ENCODE peak calls at places on chromosomes 7 and 10, in four cellular contexts. One of them, this sample, is unnamed.

GRCh38 chr7:42673951-42674350 is 237.9 kb downstream of the C7orf25 start:
- DNase-seq in nephron progenitor cell: no peak
- DNase-seq in cardiac muscle cell: peak
- DNase-seq in heart left ventricle: no peak
- DNase-seq in this sample: no peak

GRCh38 chr7:131381069-131381838 is 53.6 kb downstream of the MKLN1 start:
- DNase-seq in nephron progenitor cell: no peak
- DNase-seq in cardiac muscle cell: no peak
- DNase-seq in heart left ventricle: no peak
- DNase-seq in this sample: no peak

GRCh38 chr10:127392351-127393235 is 156.5 kb upstream of the NPS start:
- DNase-seq in nephron progenitor cell: no peak
- DNase-seq in cardiac muscle cell: no peak
- DNase-seq in heart left ventricle: no peak
- DNase-seq in this sample: no peak

GRCh38 chr10:131184503-131184902 is 127.0 kb downstream of the TCERG1L start:
- DNase-seq in nephron progenitor cell: no peak
- DNase-seq in cardiac muscle cell: no peak
- DNase-seq in heart left ventricle: no peak
- DNase-seq in this sample: no peak

GRCh38 chr7:152956006-152956405 is 196.5 kb downstream of the ACTR3B start:
- DNase-seq in nephron progenitor cell: no peak
- DNase-seq in cardiac muscle cell: no peak
- DNase-seq in heart left ventricle: no peak
- DNase-seq in this sample: peak

GRCh38 chr10:73501651-73502050 is 5.8 kb upstream of the PPP3CB start:
- DNase-seq in nephron progenitor cell: no peak
- DNase-seq in cardiac muscle cell: no peak
- DNase-seq in heart left ventricle: no peak
- DNase-seq in this sample: no peak

GRCh38 chr10:72170263-72170662 is 45.5 kb upstream of the ANAPC16 start:
- DNase-seq in nephron progenitor cell: no peak
- DNase-seq in cardiac muscle cell: peak
- DNase-seq in heart left ventricle: no peak
- DNase-seq in this sample: no peak

GRCh38 chr7:84674236-84674913 is 479.8 kb upstream of the SEMA3A start:
- DNase-seq in nephron progenitor cell: no peak
- DNase-seq in cardiac muscle cell: no peak
- DNase-seq in heart left ventricle: no peak
- DNase-seq in this sample: no peak

GRCh38 chr10:104232613-104233102 is 494 bp upstream of the CFAP43 start:
- DNase-seq in nephron progenitor cell: no peak
- DNase-seq in cardiac muscle cell: no peak
- DNase-seq in heart left ventricle: no peak
- DNase-seq in this sample: no peak

GRCh38 chr10:104183682-104184081 is 48.5 kb downstream of the CFAP43 start:
- DNase-seq in nephron progenitor cell: no peak
- DNase-seq in cardiac muscle cell: no peak
- DNase-seq in heart left ventricle: no peak
- DNase-seq in this sample: no peak

GRCh38 chr10:89699581-89700064 is 1.8 kb upstream of the KIF20B start:
- DNase-seq in nephron progenitor cell: no peak
- DNase-seq in cardiac muscle cell: no peak
- DNase-seq in heart left ventricle: no peak
- DNase-seq in this sample: no peak

GRCh38 chr7:101780281-101780680 is 37.1 kb upstream of the CUX1 start:
- DNase-seq in nephron progenitor cell: no peak
- DNase-seq in cardiac muscle cell: no peak
- DNase-seq in heart left ventricle: no peak
- DNase-seq in this sample: no peak

GRCh38 chr7:101494602-101495329 is 132.1 kb downstream of the COL26A1 start:
- DNase-seq in nephron progenitor cell: peak
- DNase-seq in cardiac muscle cell: no peak
- DNase-seq in heart left ventricle: no peak
- DNase-seq in this sample: no peak

GRCh38 chr7:107384025-107384424 is 85.8 kb upstream of the GPR22 start:
- DNase-seq in nephron progenitor cell: no peak
- DNase-seq in cardiac muscle cell: no peak
- DNase-seq in heart left ventricle: no peak
- DNase-seq in this sample: no peak

GRCh38 chr7:45591101-45591906 is 17.1 kb downstream of the ADCY1 start:
- DNase-seq in nephron progenitor cell: no peak
- DNase-seq in cardiac muscle cell: no peak
- DNase-seq in heart left ventricle: no peak
- DNase-seq in this sample: no peak

GRCh38 chr10:109861051-109861450 is 62.3 kb downstream of the XPNPEP1 start:
- DNase-seq in nephron progenitor cell: no peak
- DNase-seq in cardiac muscle cell: no peak
- DNase-seq in heart left ventricle: no peak
- DNase-seq in this sample: no peak

GRCh38 chr7:135512135-135512887 is 2.4 kb upstream of the CNOT4 start:
- DNase-seq in nephron progenitor cell: no peak
- DNase-seq in cardiac muscle cell: peak
- DNase-seq in heart left ventricle: no peak
- DNase-seq in this sample: peak

GRCh38 chr7:32395168-32395567 is 95.0 kb downstream of the LSM5 start:
- DNase-seq in nephron progenitor cell: no peak
- DNase-seq in cardiac muscle cell: no peak
- DNase-seq in heart left ventricle: no peak
- DNase-seq in this sample: no peak

GRCh38 chr10:108465871-108466641 is 1301.5 kb upstream of the SORCS1 start:
- DNase-seq in nephron progenitor cell: peak
- DNase-seq in cardiac muscle cell: peak
- DNase-seq in heart left ventricle: peak
- DNase-seq in this sample: peak

GRCh38 chr7:139851770-139852481 is 22.9 kb downstream of the TBXAS1 start:
- DNase-seq in nephron progenitor cell: no peak
- DNase-seq in cardiac muscle cell: peak
- DNase-seq in heart left ventricle: no peak
- DNase-seq in this sample: no peak

GRCh38 chr10:66625709-66626590 is 299.9 kb upstream of the LRRTM3 start:
- DNase-seq in nephron progenitor cell: no peak
- DNase-seq in cardiac muscle cell: no peak
- DNase-seq in heart left ventricle: no peak
- DNase-seq in this sample: no peak

GRCh38 chr10:92690211-92691041 is 671 bp downstream of the HHEX start:
- DNase-seq in nephron progenitor cell: peak
- DNase-seq in cardiac muscle cell: peak
- DNase-seq in heart left ventricle: peak
- DNase-seq in this sample: no peak

GRCh38 chr7:29265208-29265923 is 70.8 kb downstream of the CHN2 start:
- DNase-seq in nephron progenitor cell: no peak
- DNase-seq in cardiac muscle cell: no peak
- DNase-seq in heart left ventricle: no peak
- DNase-seq in this sample: no peak

GRCh38 chr7:44264221-44264956 is 61.0 kb downstream of the CAMK2B start:
- DNase-seq in nephron progenitor cell: no peak
- DNase-seq in cardiac muscle cell: no peak
- DNase-seq in heart left ventricle: no peak
- DNase-seq in this sample: peak

GRCh38 chr7:118511146-118511545 is 286.6 kb downstream of the ANKRD7 start:
- DNase-seq in nephron progenitor cell: no peak
- DNase-seq in cardiac muscle cell: no peak
- DNase-seq in heart left ventricle: no peak
- DNase-seq in this sample: no peak

GRCh38 chr7:22949944-22950343 is 64.0 kb downstream of the HYCC1 start:
- DNase-seq in nephron progenitor cell: no peak
- DNase-seq in cardiac muscle cell: no peak
- DNase-seq in heart left ventricle: no peak
- DNase-seq in this sample: no peak

GRCh38 chr7:127831312-127832212 is 179.6 kb downstream of the SND1 start:
- DNase-seq in nephron progenitor cell: no peak
- DNase-seq in cardiac muscle cell: no peak
- DNase-seq in heart left ventricle: no peak
- DNase-seq in this sample: no peak

GRCh38 chr7:118304100-118304499 is 79.6 kb downstream of the ANKRD7 start:
- DNase-seq in nephron progenitor cell: no peak
- DNase-seq in cardiac muscle cell: no peak
- DNase-seq in heart left ventricle: no peak
- DNase-seq in this sample: no peak

DNA sequence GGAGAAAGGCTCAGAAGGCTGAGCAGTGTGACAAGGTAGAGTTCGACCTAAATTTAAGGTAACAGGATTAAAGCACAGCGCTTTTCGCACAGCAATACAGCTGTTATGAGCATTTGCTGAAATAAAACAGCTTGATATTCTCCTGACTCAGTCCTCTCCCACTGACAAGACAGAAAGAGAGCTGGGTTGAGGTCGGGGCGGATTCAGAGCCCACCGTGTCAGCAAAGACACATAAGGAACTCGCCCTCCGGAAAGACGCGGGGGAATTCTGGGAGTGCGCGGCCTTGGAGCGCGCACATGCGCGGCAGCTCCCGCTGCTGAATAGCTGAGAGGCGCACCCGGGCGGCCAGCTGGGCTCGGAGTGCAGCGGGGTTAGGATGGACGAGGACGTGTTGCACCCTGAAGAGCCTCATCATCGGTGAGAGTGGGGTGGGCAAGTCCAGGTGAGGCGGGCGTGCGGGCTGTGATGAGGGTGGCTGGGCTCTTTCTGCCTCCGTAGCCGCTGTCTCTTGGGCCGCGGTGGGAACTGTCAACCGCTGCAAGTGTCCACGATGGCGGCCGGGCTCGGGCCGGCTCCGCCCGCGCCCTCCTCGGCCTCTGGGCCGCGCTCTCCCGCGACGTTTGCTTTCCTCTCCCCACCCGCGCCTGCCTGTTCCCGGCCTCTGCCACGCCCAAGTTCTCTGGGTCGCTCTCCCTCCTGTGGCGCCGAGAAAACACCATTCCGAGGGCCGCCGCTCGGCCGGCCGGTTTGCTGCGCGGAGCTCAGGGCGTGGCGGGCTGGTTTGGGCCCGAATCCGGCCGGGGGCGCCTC is 120.6 kb downstream of the LYZL1 start:
- DNase-seq in nephron progenitor cell: no peak
- DNase-seq in cardiac muscle cell: peak
- DNase-seq in heart left ventricle: peak
- DNase-seq in this sample: no peak
- TF ChIP-seq CTCF in nephron progenitor cell: no peak
- TF ChIP-seq CTCF in cardiac muscle cell: no peak
- TF ChIP-seq CTCF in heart left ventricle: no peak
- TF ChIP-seq CTCF in this sample: no peak

GRCh38 chr10:44307691-44308090 is 77.2 kb downstream of the CXCL12 start:
- DNase-seq in nephron progenitor cell: no peak
- DNase-seq in cardiac muscle cell: no peak
- DNase-seq in heart left ventricle: no peak
- DNase-seq in this sample: no peak

GRCh38 chr10:44306147-44306710 is 78.7 kb downstream of the CXCL12 start:
- DNase-seq in nephron progenitor cell: no peak
- DNase-seq in cardiac muscle cell: no peak
- DNase-seq in heart left ventricle: no peak
- DNase-seq in this sample: no peak

GRCh38 chr10:44309939-44310761 is 74.7 kb downstream of the CXCL12 start:
- DNase-seq in nephron progenitor cell: no peak
- DNase-seq in cardiac muscle cell: no peak
- DNase-seq in heart left ventricle: no peak
- DNase-seq in this sample: no peak

GRCh38 chr10:44308935-44309334 is 76.0 kb downstream of the CXCL12 start:
- DNase-seq in nephron progenitor cell: no peak
- DNase-seq in cardiac muscle cell: no peak
- DNase-seq in heart left ventricle: no peak
- DNase-seq in this sample: no peak

DNA sequence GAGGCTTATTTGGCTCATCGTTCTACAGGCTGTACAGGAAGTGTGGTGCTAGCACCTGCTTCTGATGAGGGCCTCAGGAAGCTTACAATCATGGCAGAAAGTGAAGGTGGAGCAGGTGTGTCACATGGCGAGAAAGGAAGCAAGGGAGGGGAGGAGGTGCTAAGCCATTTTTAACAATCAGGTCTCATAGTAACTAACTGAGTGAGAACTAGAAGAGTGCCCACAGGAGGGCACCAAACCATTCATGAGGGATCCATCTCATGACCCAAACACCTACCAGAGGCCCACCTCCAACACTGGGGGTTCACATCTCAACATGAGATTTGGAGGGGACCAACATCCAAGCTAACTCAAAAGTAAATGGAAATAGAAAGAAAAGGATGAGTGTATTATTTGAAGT is 78.1 kb downstream of the CXCL12 start:
- DNase-seq in nephron progenitor cell: no peak
- DNase-seq in cardiac muscle cell: peak
- DNase-seq in heart left ventricle: no peak
- DNase-seq in this sample: no peak
- TF ChIP-seq CTCF in nephron progenitor cell: no peak
- TF ChIP-seq CTCF in cardiac muscle cell: peak
- TF ChIP-seq CTCF in heart left ventricle: peak
- TF ChIP-seq CTCF in this sample: peak

DNA sequence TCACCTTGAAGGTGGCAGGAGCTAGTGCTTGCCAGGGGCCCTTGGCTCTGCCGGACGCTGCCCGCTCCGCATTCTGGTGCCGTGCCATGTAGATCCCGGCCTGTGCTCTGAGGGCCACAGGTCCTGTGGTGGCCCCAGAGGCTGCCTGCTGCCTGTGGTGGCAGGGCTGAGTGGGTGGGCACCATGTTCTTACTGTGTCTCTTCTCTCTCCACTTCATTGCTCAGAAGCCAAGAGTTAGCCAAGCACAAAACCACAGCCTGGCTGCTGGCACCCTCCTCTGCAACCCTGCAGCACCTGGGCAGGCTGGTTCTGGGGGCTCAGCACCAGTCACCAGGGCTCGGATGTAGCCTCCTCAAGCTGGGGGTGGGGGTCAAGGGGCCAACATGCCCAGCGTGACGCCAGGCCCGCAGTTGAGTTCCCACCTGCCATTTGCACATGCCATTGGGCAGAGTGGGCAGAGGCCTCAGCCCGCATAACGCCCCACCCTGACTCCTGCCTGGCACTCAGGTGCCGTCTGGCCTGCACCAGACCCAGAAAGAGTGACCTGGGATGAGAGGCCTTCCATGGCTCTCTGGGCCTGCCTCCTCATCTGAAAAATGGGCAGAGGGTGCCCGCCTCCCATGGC is 16.3 kb downstream of the ZMIZ1 start:
- DNase-seq in nephron progenitor cell: no peak
- DNase-seq in cardiac muscle cell: no peak
- DNase-seq in heart left ventricle: peak
- DNase-seq in this sample: no peak
- TF ChIP-seq CTCF in nephron progenitor cell: no peak
- TF ChIP-seq CTCF in cardiac muscle cell: no peak
- TF ChIP-seq CTCF in heart left ventricle: no peak
- TF ChIP-seq CTCF in this sample: no peak

GRCh38 chr7:81573128-81573527 is 196.7 kb downstream of the HGF start:
- DNase-seq in nephron progenitor cell: no peak
- DNase-seq in cardiac muscle cell: no peak
- DNase-seq in heart left ventricle: no peak
- DNase-seq in this sample: no peak
- TF ChIP-seq CTCF in nephron progenitor cell: no peak
- TF ChIP-seq CTCF in cardiac muscle cell: no peak
- TF ChIP-seq CTCF in heart left ventricle: no peak
- TF ChIP-seq CTCF in this sample: no peak

DNA sequence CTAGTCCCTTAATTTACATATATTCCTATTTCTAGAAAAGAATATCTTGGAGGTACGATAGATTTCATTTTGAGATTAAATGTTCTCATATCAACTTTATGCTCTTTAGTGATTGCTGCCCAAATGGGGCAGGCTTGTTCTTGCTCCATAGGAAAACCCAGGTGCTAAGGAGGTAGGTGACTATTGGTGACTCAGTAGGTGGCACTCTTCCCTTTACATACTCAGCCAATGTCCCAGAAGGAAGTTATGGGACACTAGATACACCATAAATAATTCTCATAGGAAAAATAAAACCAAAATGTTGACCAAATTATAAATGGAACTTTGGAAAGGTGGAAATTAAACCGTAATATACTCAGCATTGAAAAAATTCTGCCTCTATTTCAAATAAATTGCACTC is 4.0 kb downstream of the SKAP2 start:
- DNase-seq in nephron progenitor cell: no peak
- DNase-seq in cardiac muscle cell: peak
- DNase-seq in heart left ventricle: no peak
- DNase-seq in this sample: peak
- TF ChIP-seq CTCF in nephron progenitor cell: peak
- TF ChIP-seq CTCF in cardiac muscle cell: no peak
- TF ChIP-seq CTCF in heart left ventricle: no peak
- TF ChIP-seq CTCF in this sample: peak

This sample was measured in WERI-Rb-1.